ENCODE peak calls at places on chromosomes 2 and 18, in ten cellular contexts. X is left kidney, C is HuH-7, E is tibial nerve, V is AG08395, B is body of pancreas, K is ascending aorta, G is NAMALWA, F is GM13976, M is T-helper 9 cell. Q is an unnamed sample.

GRCh38 chr2:140526575-140526974 is 1604.2 kb downstream of the LRP1B start:
- DNase-seq in C (no peak), M (no peak), F (no peak), B (no peak), G (no peak), E (no peak), X (no peak), K (no peak), V (peak; percentile 8), Q (no peak)

GRCh38 chr18:11654736-11655604 is 34.1 kb upstream of the GNAL start:
- DNase-seq in X (peak; percentile 72), V (peak; percentile 67), G (peak; percentile 52), F (peak; percentile 79), C (peak; percentile 88), E (peak; percentile 52), M (peak; percentile 16), B (peak; percentile 54), K (no peak), Q (peak; percentile 33)

GRCh38 chr2:7292154-7292553 is 374.9 kb downstream of the RNF144A start:
- DNase-seq in V (no peak), G (no peak), B (no peak), K (no peak), C (no peak), F (no peak), M (no peak), X (no peak), E (no peak), Q (no peak)

GRCh38 chr18:1983746-1984515 is 587.4 kb downstream of the METTL4 start:
- DNase-seq in G (no peak), B (no peak), V (no peak), F (no peak), M (no peak), E (no peak), C (no peak), K (no peak), X (no peak), Q (no peak)

GRCh38 chr2:161246301-161246700 is 61.9 kb upstream of the PSMD14 start:
- DNase-seq in B (no peak), E (no peak), G (peak; percentile 67), K (no peak), M (no peak), C (no peak), F (no peak), V (no peak), X (peak; percentile 10), Q (no peak)

GRCh38 chr18:74234326-74235171 is 57.2 kb downstream of the CYB5A start:
- DNase-seq in E (peak; percentile 63), K (no peak), X (peak; percentile 68), M (no peak), F (no peak), C (peak; percentile 64), G (no peak), V (peak; percentile 17), B (peak; percentile 92), Q (no peak)

GRCh38 chr18:54357082-54357659 is 487 bp downstream of the STARD6 start:
- DNase-seq in G (no peak), V (no peak), M (no peak), F (no peak), X (no peak), K (no peak), C (no peak), B (no peak), E (peak; percentile 10), Q (no peak)

GRCh38 chr2:56380861-56381260 is 197.1 kb downstream of the CCDC85A start:
- DNase-seq in G (no peak), C (no peak), M (no peak), F (no peak), K (no peak), B (no peak), V (no peak), E (no peak), X (no peak), Q (no peak)

GRCh38 chr2:102166189-102166845 is 20.5 kb upstream of the IL1RL2 start:
- DNase-seq in X (peak; percentile 60), K (no peak), C (no peak), E (peak; percentile 53), G (no peak), B (peak; percentile 66), V (peak; percentile 65), M (no peak), F (no peak), Q (peak; percentile 62)

GRCh38 chr18:48680871-48681270 is 142.0 kb downstream of the CTIF start:
- DNase-seq in E (peak; percentile 50), V (no peak), M (no peak), G (no peak), F (no peak), K (peak; percentile 59), X (peak; percentile 50), C (no peak), B (peak; percentile 20), Q (no peak)

GRCh38 chr18:183769-184168 is 25.4 kb downstream of the USP14 start:
- DNase-seq in C (no peak), E (no peak), V (peak; percentile 8), F (no peak), M (no peak), K (no peak), B (no peak), X (no peak), G (no peak), Q (no peak)

GRCh38 chr2:113892004-113892740 is 2.3 kb downstream of the ACTR3 start:
- DNase-seq in X (no peak), K (no peak), B (no peak), E (no peak), C (no peak), G (no peak), V (no peak), F (no peak), M (no peak), Q (no peak)

GRCh38 chr2:69011611-69012157 is 1.3 kb upstream of the ANTXR1 start:
- DNase-seq in V (no peak), F (no peak), E (no peak), G (no peak), B (no peak), M (no peak), C (no peak), X (peak; percentile 44), K (no peak), Q (no peak)

GRCh38 chr2:23498941-23499340 is 114.0 kb downstream of the KLHL29 start:
- DNase-seq in K (no peak), E (no peak), C (no peak), B (no peak), G (no peak), F (no peak), V (peak; percentile 23), X (no peak), M (no peak), Q (no peak)

GRCh38 chr2:54187331-54187730 is 68.7 kb downstream of the TSPYL6 start:
- DNase-seq in F (no peak), C (no peak), K (no peak), X (no peak), G (no peak), M (no peak), B (no peak), E (no peak), V (no peak), Q (no peak)

GRCh38 chr2:118003396-118003824 is 10.5 kb downstream of the CCDC93 start:
- DNase-seq in X (peak; percentile 88), K (no peak), M (peak; percentile 19), E (peak; percentile 90), F (peak; percentile 63), V (peak; percentile 84), G (peak; percentile 93), C (peak; percentile 54), B (peak; percentile 72), Q (peak; percentile 55)

GRCh38 chr18:4208408-4208807 is 246.7 kb downstream of the DLGAP1 start:
- DNase-seq in E (no peak), M (no peak), B (no peak), K (no peak), F (no peak), G (no peak), C (no peak), V (no peak), X (no peak), Q (no peak)

GRCh38 chr18:23236876-23237468 is 101.7 kb downstream of the CABLES1 start:
- DNase-seq in F (no peak), C (no peak), K (no peak), G (no peak), E (no peak), V (no peak), X (no peak), M (no peak), B (no peak), Q (no peak)

GRCh38 chr2:54683596-54683995 is 39.9 kb upstream of the EML6 start:
- DNase-seq in F (no peak), B (no peak), K (no peak), C (no peak), X (no peak), E (no peak), V (no peak), G (no peak), M (no peak), Q (no peak)

GRCh38 chr2:84694088-84694622 is 177.9 kb downstream of the DNAH6 start:
- DNase-seq in K (no peak), G (no peak), B (no peak), M (no peak), F (no peak), E (no peak), C (no peak), V (no peak), X (no peak), Q (no peak)

GRCh38 chr2:129502781-129503180 is 476.7 kb upstream of the RAB6C start:
- DNase-seq in F (no peak), X (no peak), C (no peak), G (no peak), E (no peak), M (no peak), B (no peak), V (no peak), K (no peak), Q (no peak)

GRCh38 chr2:44304258-44304657 is 29.0 kb downstream of the SLC3A1 start:
- DNase-seq in K (no peak), E (no peak), M (no peak), F (no peak), V (no peak), G (no peak), B (no peak), X (no peak), C (no peak), Q (no peak)

GRCh38 chr2:209277444-209277843 is 146.4 kb upstream of the MAP2 start:
- DNase-seq in C (no peak), V (no peak), X (no peak), E (no peak), M (no peak), F (no peak), B (no peak), K (no peak), G (no peak), Q (no peak)

GRCh38 chr2:145464901-145465300 is 945.0 kb upstream of the ZEB2 start:
- DNase-seq in X (no peak), M (no peak), F (no peak), E (no peak), C (no peak), G (no peak), K (no peak), V (no peak), B (no peak), Q (no peak)

GRCh38 chr2:145108385-145108784 is 588.5 kb upstream of the ZEB2 start:
- DNase-seq in K (no peak), B (peak; percentile 6), F (no peak), E (no peak), M (no peak), G (no peak), V (no peak), X (peak; percentile 80), C (no peak), Q (peak; percentile 9)

GRCh38 chr2:224159345-224159928 is 120.4 kb upstream of the SERPINE2 start:
- DNase-seq in K (no peak), E (no peak), V (no peak), G (no peak), X (no peak), B (no peak), M (no peak), C (no peak), F (no peak), Q (no peak)

GRCh38 chr18:22865354-22866116 is 67.6 kb upstream of the RBBP8 start:
- DNase-seq in C (no peak), X (no peak), V (no peak), F (no peak), E (no peak), B (no peak), M (no peak), G (no peak), K (no peak), Q (no peak)

GRCh38 chr18:24051256-24051947 is 36.8 kb downstream of the TTC39C start:
- DNase-seq in E (no peak), M (no peak), F (peak; percentile 24), C (peak; percentile 13), B (peak; percentile 10), V (no peak), K (no peak), X (no peak), G (no peak), Q (no peak)